ENCODE peak calls at places on chromosomes 16 and 17, in nine cellular contexts. One of them, this sample, is unnamed.

GRCh38 chr16:58464916-58465731 is 34.8 kb upstream of the NDRG4 start:
- DNase-seq in occipital lobe: no peak
- DNase-seq in putamen: no peak
- DNase-seq in mucosa of descending colon: no peak
- DNase-seq in AG04450: no peak
- DNase-seq in stimulated activated CD4-positive, alpha-beta T cell treated with anti-CD3 and anti-CD28 coated beads, Interleukin-2, amount 100 ng/mL, for 48 hours: no peak
- DNase-seq in H54: no peak
- DNase-seq in ureter: no peak
- DNase-seq in GM03348: peak; percentile 36
- DNase-seq in this sample: no peak

GRCh38 chr17:57506253-57506911 is 238.7 kb downstream of the CCDC182 start:
- DNase-seq in occipital lobe: no peak
- DNase-seq in putamen: no peak
- DNase-seq in mucosa of descending colon: no peak
- DNase-seq in AG04450: no peak
- DNase-seq in stimulated activated CD4-positive, alpha-beta T cell treated with anti-CD3 and anti-CD28 coated beads, Interleukin-2, amount 100 ng/mL, for 48 hours: no peak
- DNase-seq in H54: no peak
- DNase-seq in ureter: no peak
- DNase-seq in GM03348: no peak
- DNase-seq in this sample: no peak

GRCh38 chr17:36524428-36524876 is 10.2 kb downstream of the MYO19 start:
- DNase-seq in occipital lobe: no peak
- DNase-seq in putamen: no peak
- DNase-seq in mucosa of descending colon: no peak
- DNase-seq in AG04450: no peak
- DNase-seq in stimulated activated CD4-positive, alpha-beta T cell treated with anti-CD3 and anti-CD28 coated beads, Interleukin-2, amount 100 ng/mL, for 48 hours: no peak
- DNase-seq in H54: no peak
- DNase-seq in ureter: no peak
- DNase-seq in GM03348: no peak
- DNase-seq in this sample: no peak

GRCh38 chr16:55656695-55657092 is 906 bp downstream of the SLC6A2 start:
- DNase-seq in occipital lobe: no peak
- DNase-seq in putamen: no peak
- DNase-seq in mucosa of descending colon: no peak
- DNase-seq in AG04450: no peak
- DNase-seq in stimulated activated CD4-positive, alpha-beta T cell treated with anti-CD3 and anti-CD28 coated beads, Interleukin-2, amount 100 ng/mL, for 48 hours: no peak
- DNase-seq in H54: no peak
- DNase-seq in ureter: no peak
- DNase-seq in GM03348: no peak
- DNase-seq in this sample: no peak

GRCh38 chr16:8571061-8571596 is 19.2 kb downstream of the TMEM114 start:
- DNase-seq in occipital lobe: no peak
- DNase-seq in putamen: no peak
- DNase-seq in mucosa of descending colon: no peak
- DNase-seq in AG04450: no peak
- DNase-seq in stimulated activated CD4-positive, alpha-beta T cell treated with anti-CD3 and anti-CD28 coated beads, Interleukin-2, amount 100 ng/mL, for 48 hours: no peak
- DNase-seq in H54: no peak
- DNase-seq in ureter: no peak
- DNase-seq in GM03348: peak; percentile 66
- DNase-seq in this sample: no peak

GRCh38 chr17:32954477-32954876 is 26.5 kb downstream of the TMEM98 start:
- DNase-seq in occipital lobe: no peak
- DNase-seq in putamen: no peak
- DNase-seq in mucosa of descending colon: peak; percentile 89
- DNase-seq in AG04450: no peak
- DNase-seq in stimulated activated CD4-positive, alpha-beta T cell treated with anti-CD3 and anti-CD28 coated beads, Interleukin-2, amount 100 ng/mL, for 48 hours: no peak
- DNase-seq in H54: no peak
- DNase-seq in ureter: peak; percentile 60
- DNase-seq in GM03348: no peak
- DNase-seq in this sample: peak; percentile 85

GRCh38 chr17:76166906-76167305 is 25.9 kb upstream of the FOXJ1 start:
- DNase-seq in occipital lobe: no peak
- DNase-seq in putamen: peak; percentile 24
- DNase-seq in mucosa of descending colon: no peak
- DNase-seq in AG04450: no peak
- DNase-seq in stimulated activated CD4-positive, alpha-beta T cell treated with anti-CD3 and anti-CD28 coated beads, Interleukin-2, amount 100 ng/mL, for 48 hours: no peak
- DNase-seq in H54: no peak
- DNase-seq in ureter: no peak
- DNase-seq in GM03348: no peak
- DNase-seq in this sample: no peak

GRCh38 chr17:45261577-45262515 is at the start of gene SPATA32:
- DNase-seq in occipital lobe: peak; percentile 58
- DNase-seq in putamen: peak; percentile 34
- DNase-seq in mucosa of descending colon: peak; percentile 80
- DNase-seq in AG04450: no peak
- DNase-seq in stimulated activated CD4-positive, alpha-beta T cell treated with anti-CD3 and anti-CD28 coated beads, Interleukin-2, amount 100 ng/mL, for 48 hours: peak; percentile 33
- DNase-seq in H54: no peak
- DNase-seq in ureter: peak; percentile 71
- DNase-seq in GM03348: peak; percentile 70
- DNase-seq in this sample: peak; percentile 70

GRCh38 chr17:76371656-76372628 is 12.5 kb upstream of the SPHK1 start:
- DNase-seq in occipital lobe: no peak
- DNase-seq in putamen: no peak
- DNase-seq in mucosa of descending colon: no peak
- DNase-seq in AG04450: peak; percentile 92
- DNase-seq in stimulated activated CD4-positive, alpha-beta T cell treated with anti-CD3 and anti-CD28 coated beads, Interleukin-2, amount 100 ng/mL, for 48 hours: no peak
- DNase-seq in H54: no peak
- DNase-seq in ureter: no peak
- DNase-seq in GM03348: peak; percentile 72
- DNase-seq in this sample: no peak

GRCh38 chr16:69057400-69058378 is 47.8 kb upstream of the HAS3 start:
- DNase-seq in occipital lobe: no peak
- DNase-seq in putamen: no peak
- DNase-seq in mucosa of descending colon: no peak
- DNase-seq in AG04450: no peak
- DNase-seq in stimulated activated CD4-positive, alpha-beta T cell treated with anti-CD3 and anti-CD28 coated beads, Interleukin-2, amount 100 ng/mL, for 48 hours: no peak
- DNase-seq in H54: peak; percentile 59
- DNase-seq in ureter: no peak
- DNase-seq in GM03348: peak; percentile 89
- DNase-seq in this sample: no peak

GRCh38 chr17:80025796-80026195 is 9.9 kb downstream of the TBC1D16 start:
- DNase-seq in occipital lobe: no peak
- DNase-seq in putamen: no peak
- DNase-seq in mucosa of descending colon: no peak
- DNase-seq in AG04450: no peak
- DNase-seq in stimulated activated CD4-positive, alpha-beta T cell treated with anti-CD3 and anti-CD28 coated beads, Interleukin-2, amount 100 ng/mL, for 48 hours: no peak
- DNase-seq in H54: no peak
- DNase-seq in ureter: no peak
- DNase-seq in GM03348: no peak
- DNase-seq in this sample: no peak

GRCh38 chr17:27224526-27225315 is 69.2 kb upstream of the WSB1 start:
- DNase-seq in occipital lobe: no peak
- DNase-seq in putamen: no peak
- DNase-seq in mucosa of descending colon: no peak
- DNase-seq in AG04450: no peak
- DNase-seq in stimulated activated CD4-positive, alpha-beta T cell treated with anti-CD3 and anti-CD28 coated beads, Interleukin-2, amount 100 ng/mL, for 48 hours: no peak
- DNase-seq in H54: no peak
- DNase-seq in ureter: no peak
- DNase-seq in GM03348: no peak
- DNase-seq in this sample: no peak

GRCh38 chr17:35051183-35051578 is 12.3 kb downstream of the RFFL start:
- DNase-seq in occipital lobe: no peak
- DNase-seq in putamen: no peak
- DNase-seq in mucosa of descending colon: no peak
- DNase-seq in AG04450: no peak
- DNase-seq in stimulated activated CD4-positive, alpha-beta T cell treated with anti-CD3 and anti-CD28 coated beads, Interleukin-2, amount 100 ng/mL, for 48 hours: no peak
- DNase-seq in H54: no peak
- DNase-seq in ureter: no peak
- DNase-seq in GM03348: no peak
- DNase-seq in this sample: no peak

GRCh38 chr17:65587602-65588193 is 26.2 kb upstream of the AXIN2 start:
- DNase-seq in occipital lobe: no peak
- DNase-seq in putamen: no peak
- DNase-seq in mucosa of descending colon: no peak
- DNase-seq in AG04450: no peak
- DNase-seq in stimulated activated CD4-positive, alpha-beta T cell treated with anti-CD3 and anti-CD28 coated beads, Interleukin-2, amount 100 ng/mL, for 48 hours: no peak
- DNase-seq in H54: no peak
- DNase-seq in ureter: no peak
- DNase-seq in GM03348: no peak
- DNase-seq in this sample: no peak

GRCh38 chr16:20181386-20181785 is 107.7 kb upstream of the GPR139 start:
- DNase-seq in occipital lobe: no peak
- DNase-seq in putamen: no peak
- DNase-seq in mucosa of descending colon: no peak
- DNase-seq in AG04450: no peak
- DNase-seq in stimulated activated CD4-positive, alpha-beta T cell treated with anti-CD3 and anti-CD28 coated beads, Interleukin-2, amount 100 ng/mL, for 48 hours: no peak
- DNase-seq in H54: no peak
- DNase-seq in ureter: no peak
- DNase-seq in GM03348: no peak
- DNase-seq in this sample: no peak

GRCh38 chr16:22324787-22325597 is 27.8 kb downstream of the POLR3E start:
- DNase-seq in occipital lobe: no peak
- DNase-seq in putamen: no peak
- DNase-seq in mucosa of descending colon: no peak
- DNase-seq in AG04450: no peak
- DNase-seq in stimulated activated CD4-positive, alpha-beta T cell treated with anti-CD3 and anti-CD28 coated beads, Interleukin-2, amount 100 ng/mL, for 48 hours: no peak
- DNase-seq in H54: no peak
- DNase-seq in ureter: peak; percentile 33
- DNase-seq in GM03348: no peak
- DNase-seq in this sample: no peak

GRCh38 chr17:5585814-5586558 is 1.7 kb upstream of the NLRP1 start:
- DNase-seq in occipital lobe: no peak
- DNase-seq in putamen: no peak
- DNase-seq in mucosa of descending colon: no peak
- DNase-seq in AG04450: no peak
- DNase-seq in stimulated activated CD4-positive, alpha-beta T cell treated with anti-CD3 and anti-CD28 coated beads, Interleukin-2, amount 100 ng/mL, for 48 hours: no peak
- DNase-seq in H54: no peak
- DNase-seq in ureter: peak; percentile 46
- DNase-seq in GM03348: no peak
- DNase-seq in this sample: no peak

GRCh38 chr17:43085489-43085888 is 39.7 kb downstream of the BRCA1 start:
- DNase-seq in occipital lobe: no peak
- DNase-seq in putamen: no peak
- DNase-seq in mucosa of descending colon: no peak
- DNase-seq in AG04450: no peak
- DNase-seq in stimulated activated CD4-positive, alpha-beta T cell treated with anti-CD3 and anti-CD28 coated beads, Interleukin-2, amount 100 ng/mL, for 48 hours: no peak
- DNase-seq in H54: no peak
- DNase-seq in ureter: no peak
- DNase-seq in GM03348: no peak
- DNase-seq in this sample: peak; percentile 46

GRCh38 chr17:41812176-41813038 is at the start of gene FKBP10:
- DNase-seq in occipital lobe: no peak
- DNase-seq in putamen: peak; percentile 28
- DNase-seq in mucosa of descending colon: peak; percentile 66
- DNase-seq in AG04450: peak; percentile 80
- DNase-seq in stimulated activated CD4-positive, alpha-beta T cell treated with anti-CD3 and anti-CD28 coated beads, Interleukin-2, amount 100 ng/mL, for 48 hours: no peak
- DNase-seq in H54: peak; percentile 92
- DNase-seq in ureter: peak; percentile 70
- DNase-seq in GM03348: peak; percentile 96
- DNase-seq in this sample: peak; percentile 90

GRCh38 chr16:67563708-67564468 is 1.6 kb downstream of the CTCF start:
- DNase-seq in occipital lobe: no peak
- DNase-seq in putamen: no peak
- DNase-seq in mucosa of descending colon: no peak
- DNase-seq in AG04450: peak; percentile 57
- DNase-seq in stimulated activated CD4-positive, alpha-beta T cell treated with anti-CD3 and anti-CD28 coated beads, Interleukin-2, amount 100 ng/mL, for 48 hours: no peak
- DNase-seq in H54: no peak
- DNase-seq in ureter: peak; percentile 70
- DNase-seq in GM03348: peak; percentile 50
- DNase-seq in this sample: peak; percentile 50

GRCh38 chr17:13490427-13490826 is 111.3 kb downstream of the HS3ST3A1 start:
- DNase-seq in occipital lobe: no peak
- DNase-seq in putamen: no peak
- DNase-seq in mucosa of descending colon: no peak
- DNase-seq in AG04450: no peak
- DNase-seq in stimulated activated CD4-positive, alpha-beta T cell treated with anti-CD3 and anti-CD28 coated beads, Interleukin-2, amount 100 ng/mL, for 48 hours: no peak
- DNase-seq in H54: no peak
- DNase-seq in ureter: no peak
- DNase-seq in GM03348: no peak
- DNase-seq in this sample: no peak

GRCh38 chr16:81517150-81517499 is 72.5 kb downstream of the CMIP start:
- DNase-seq in occipital lobe: no peak
- DNase-seq in putamen: no peak
- DNase-seq in mucosa of descending colon: no peak
- DNase-seq in AG04450: no peak
- DNase-seq in stimulated activated CD4-positive, alpha-beta T cell treated with anti-CD3 and anti-CD28 coated beads, Interleukin-2, amount 100 ng/mL, for 48 hours: no peak
- DNase-seq in H54: no peak
- DNase-seq in ureter: no peak
- DNase-seq in GM03348: no peak
- DNase-seq in this sample: no peak

GRCh38 chr17:15502315-15503112 is 35.1 kb upstream of the CDRT4 start:
- DNase-seq in occipital lobe: peak; percentile 58
- DNase-seq in putamen: peak; percentile 87
- DNase-seq in mucosa of descending colon: peak; percentile 87
- DNase-seq in AG04450: peak; percentile 83
- DNase-seq in stimulated activated CD4-positive, alpha-beta T cell treated with anti-CD3 and anti-CD28 coated beads, Interleukin-2, amount 100 ng/mL, for 48 hours: peak; percentile 73
- DNase-seq in H54: peak; percentile 69
- DNase-seq in ureter: peak; percentile 93
- DNase-seq in GM03348: peak; percentile 95
- DNase-seq in this sample: peak; percentile 92